ENCODE peak calls at places on chromosomes 3 and 15, in five cellular contexts. T, N, P, A and Y are unnamed samples.

GRCh38 chr3:58383904-58384303 is 49.7 kb downstream of the PDHB start:
- DNase-seq in T (no peak), N (no peak), P (peak; percentile 99), A (no peak), Y (no peak)

GRCh38 chr3:50405249-50405648 is 45.9 kb upstream of the TMEM115 start:
- DNase-seq in T (no peak), N (peak; percentile 86), P (peak; percentile 8), A (peak; percentile 34), Y (peak; percentile 54)

GRCh38 chr15:69758810-69759410 is 306.3 kb downstream of the RPLP1 start:
- DNase-seq in T (peak; percentile 87), N (no peak), P (peak; percentile 58), A (peak; percentile 92), Y (no peak)

GRCh38 chr3:196688349-196688748 is 23.7 kb downstream of the CEP19 start:
- DNase-seq in T (no peak), N (no peak), P (peak; percentile 96), A (no peak), Y (no peak)

GRCh38 chr3:32216172-32216783 is 22.2 kb upstream of the CMTM8 start:
- DNase-seq in T (no peak), N (no peak), P (no peak), A (no peak), Y (peak; percentile 56)

GRCh38 chr3:58596828-58597518 is 19.8 kb upstream of the FAM107A start:
- DNase-seq in T (no peak), N (no peak), P (no peak), A (no peak), Y (no peak)

GRCh38 chr3:24129549-24129948 is 184.5 kb downstream of the NR1D2 start:
- DNase-seq in T (no peak), N (peak; percentile 3), P (no peak), A (no peak), Y (no peak)

GRCh38 chr3:4633078-4634004 is 140.2 kb downstream of the ITPR1 start:
- DNase-seq in T (peak; percentile 26), N (peak; percentile 62), P (peak; percentile 83), A (peak; percentile 57), Y (no peak)

GRCh38 chr15:88864861-88865497 is 30.4 kb downstream of the HAPLN3 start:
- DNase-seq in T (no peak), N (no peak), P (no peak), A (no peak), Y (no peak)

GRCh38 chr3:157856078-157856939 is 249.9 kb downstream of the SHOX2 start:
- DNase-seq in T (no peak), N (no peak), P (peak; percentile 3), A (no peak), Y (no peak)

GRCh38 chr3:160020057-160020711 is 31.5 kb downstream of the IL12A start:
- DNase-seq in T (no peak), N (no peak), P (no peak), A (no peak), Y (no peak)

GRCh38 chr15:100100926-100101325 is 240.8 kb downstream of the ADAMTS17 start:
- DNase-seq in T (no peak), N (no peak), P (no peak), A (no peak), Y (no peak)

GRCh38 chr3:38039101-38039898 is at the start of gene DLEC1:
- DNase-seq in T (peak; percentile 52), N (peak; percentile 92), P (peak; percentile 77), A (peak; percentile 63), Y (no peak)

GRCh38 chr3:124032351-124032880 is 40.5 kb upstream of the ROPN1 start:
- DNase-seq in T (no peak), N (peak; percentile 74), P (peak; percentile 56), A (no peak), Y (no peak)

GRCh38 chr15:39624806-39625205 is 43.9 kb downstream of the THBS1 start:
- DNase-seq in T (no peak), N (no peak), P (peak; percentile 92), A (no peak), Y (no peak)

GRCh38 chr15:40948706-40949473 is 4.4 kb upstream of the CHAC1 start:
- DNase-seq in T (no peak), N (no peak), P (no peak), A (no peak), Y (no peak)

GRCh38 chr3:46565607-46566039 is 479 bp downstream of the LRRC2 start:
- DNase-seq in T (no peak), N (peak; percentile 77), P (no peak), A (no peak), Y (no peak)

GRCh38 chr15:60477991-60478632 is 830 bp downstream of the ICE2 start:
- DNase-seq in T (no peak), N (peak; percentile 9), P (peak; percentile 41), A (peak; percentile 21), Y (no peak)

GRCh38 chr3:127580327-127581060 is 10.0 kb downstream of the TPRA1 start:
- DNase-seq in T (no peak), N (no peak), P (no peak), A (no peak), Y (no peak)

GRCh38 chr15:60548101-60548500 is 69.2 kb upstream of the ICE2 start:
- DNase-seq in T (peak; percentile 82), N (no peak), P (no peak), A (no peak), Y (no peak)

GRCh38 chr15:82551646-82552247 is 11.5 kb upstream of the RPS17 start:
- DNase-seq in T (peak; percentile 44), N (no peak), P (no peak), A (no peak), Y (no peak)

GRCh38 chr15:63294354-63294753 is 16.9 kb downstream of the APH1B start:
- DNase-seq in T (no peak), N (no peak), P (no peak), A (no peak), Y (no peak)

GRCh38 chr3:141368062-141368924 is at the start of gene ZBTB38:
- DNase-seq in T (no peak), N (peak; percentile 90), P (peak; percentile 99), A (no peak), Y (peak; percentile 54)

GRCh38 chr3:88005066-88005465 is 53.7 kb downstream of the CGGBP1 start:
- DNase-seq in T (no peak), N (peak; percentile 28), P (peak; percentile 62), A (peak; percentile 60), Y (no peak)

GRCh38 chr15:44719293-44719999 is 8.1 kb downstream of the B2M start:
- DNase-seq in T (peak; percentile 90), N (no peak), P (peak; percentile 30), A (peak; percentile 65), Y (no peak)

GRCh38 chr15:70017025-70017424 is 80.7 kb downstream of the TLE3 start:
- DNase-seq in T (no peak), N (no peak), P (no peak), A (no peak), Y (no peak)

GRCh38 chr3:26089249-26089648 is 299.4 kb downstream of the OXSM start:
- DNase-seq in T (no peak), N (no peak), P (no peak), A (no peak), Y (no peak)

GRCh38 chr15:63943829-63944680 is 102.2 kb downstream of the DAPK2 start:
- DNase-seq in T (no peak), N (no peak), P (no peak), A (no peak), Y (no peak)

GRCh38 chr3:70064194-70064787 is 64.8 kb downstream of the SAMMSON start:
- DNase-seq in T (no peak), N (peak; percentile 47), P (peak; percentile 64), A (peak; percentile 9), Y (no peak)

GRCh38 chr15:78364233-78364632 is 24.1 kb downstream of the CRABP1 start:
- DNase-seq in T (no peak), N (no peak), P (no peak), A (no peak), Y (no peak)

GRCh38 chr3:81245043-81245442 is 516.4 kb downstream of the GBE1 start:
- DNase-seq in T (no peak), N (no peak), P (peak; percentile 68), A (no peak), Y (no peak)

GRCh38 chr3:81237193-81237592 is 524.3 kb downstream of the GBE1 start:
- DNase-seq in T (no peak), N (no peak), P (no peak), A (no peak), Y (no peak)

GRCh38 chr3:81245505-81245904 is 515.9 kb downstream of the GBE1 start:
- DNase-seq in T (no peak), N (no peak), P (peak; percentile 18), A (no peak), Y (no peak)

GRCh38 chr3:81244196-81244595 is 517.2 kb downstream of the GBE1 start:
- DNase-seq in T (no peak), N (no peak), P (no peak), A (no peak), Y (no peak)

DNA sequence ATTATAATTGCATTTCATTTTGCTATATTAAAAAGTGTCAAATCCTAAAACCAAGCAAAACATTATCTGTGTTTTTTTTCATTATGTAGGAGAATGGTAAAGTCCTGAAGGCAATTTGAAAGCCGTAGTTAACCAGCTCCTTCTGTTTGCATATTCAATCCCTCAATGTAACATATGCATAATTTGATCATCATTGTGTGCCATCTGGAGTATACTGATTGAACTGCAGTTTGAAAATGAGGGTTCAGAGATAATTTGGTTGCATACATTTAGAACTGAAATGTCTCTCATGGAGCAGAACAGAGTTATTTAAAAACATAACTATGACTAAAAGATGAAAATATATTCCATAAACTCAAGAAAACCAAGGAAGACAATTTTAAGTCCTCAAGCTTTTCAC is 518.6 kb downstream of the GBE1 start:
- DNase-seq in T (no peak), N (no peak), P (peak; percentile 61), A (peak; percentile 1), Y (no peak)
- TF ChIP-seq CTCF in T (peak; percentile 13), N (peak; percentile 46), P (peak; percentile 58), A (peak; percentile 56), Y (peak; percentile 43)

DNA sequence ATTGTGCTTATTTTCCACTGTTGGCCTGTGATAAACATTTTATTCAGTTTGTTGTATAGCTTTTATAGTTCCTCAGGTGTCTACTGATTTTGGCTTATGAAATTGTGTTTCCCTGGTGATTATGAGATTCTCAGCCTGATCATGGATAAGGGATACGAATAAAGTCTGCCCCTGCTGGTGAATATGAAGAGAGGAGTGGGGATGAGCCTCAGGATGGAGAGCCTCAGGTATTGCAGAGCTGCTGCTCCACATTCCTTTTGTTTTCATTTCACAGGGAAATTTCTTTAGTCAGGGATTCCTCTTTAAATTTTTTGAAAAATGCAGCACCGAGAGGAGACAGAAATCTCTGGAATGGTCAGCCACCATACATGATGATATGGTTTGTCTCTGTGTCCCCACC is 14.7 kb upstream of the RAB6B start:
- DNase-seq in T (no peak), N (no peak), P (no peak), A (no peak), Y (no peak)
- TF ChIP-seq CTCF in T (peak; percentile 24), N (peak; percentile 43), P (peak; percentile 24), A (peak; percentile 30), Y (peak; percentile 41)

GRCh38 chr3:143601738-143602480 is 246.4 kb downstream of the SLC9A9 start:
- DNase-seq in T (no peak), N (no peak), P (peak; percentile 94), A (no peak), Y (no peak)
- TF ChIP-seq CTCF in T (no peak), N (no peak), P (peak; percentile 1), A (no peak), Y (no peak)

DNA sequence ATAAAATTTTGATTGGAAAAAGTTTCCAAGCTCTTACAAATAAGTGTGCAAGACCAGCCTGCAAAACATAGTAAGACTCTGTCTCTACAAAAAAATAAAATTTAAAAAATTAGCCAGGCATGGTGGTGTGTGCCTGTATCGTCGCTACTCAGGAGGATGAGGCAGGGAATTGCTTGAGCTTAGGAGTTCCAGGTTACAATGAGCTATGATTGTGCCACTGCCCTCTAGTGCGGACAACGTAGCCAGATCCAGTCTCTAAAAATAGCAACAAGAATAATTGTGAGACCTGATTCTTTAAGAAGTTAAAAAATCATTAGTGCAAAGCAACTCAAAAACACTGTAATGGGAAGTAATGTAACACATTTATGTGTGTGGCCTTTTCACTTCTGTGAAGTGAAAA is 251.6 kb downstream of the RBMS3 start:
- DNase-seq in T (no peak), N (no peak), P (no peak), A (no peak), Y (no peak)
- TF ChIP-seq CTCF in T (no peak), N (no peak), P (no peak), A (no peak), Y (no peak)